ENCODE peak calls at places on chromosome 2, in five cellular contexts. K, V, D, H and Y are unnamed samples.

GRCh38 chr2:12498286-12498685 is 218.4 kb upstream of the TRIB2 start:
- DNase-seq in D (no peak), K (no peak), H (no peak), V (no peak), Y (no peak)

GRCh38 chr2:238240761-238241711 is 1.2 kb upstream of the HES6 start:
- DNase-seq in D (peak; percentile 85), V (peak; percentile 86), H (peak; percentile 45), K (peak; percentile 91), Y (peak; percentile 11)

GRCh38 chr2:84629550-84629949 is 113.3 kb downstream of the DNAH6 start:
- DNase-seq in H (no peak), D (no peak), K (no peak), V (no peak), Y (no peak)

GRCh38 chr2:56130463-56131070 is 53.2 kb upstream of the CCDC85A start:
- DNase-seq in V (no peak), K (peak; percentile 41), H (peak; percentile 57), D (no peak), Y (no peak)

GRCh38 chr2:222982010-222982908 is 69.7 kb upstream of the KCNE4 start:
- DNase-seq in D (no peak), V (peak; percentile 17), K (peak; percentile 62), H (peak; percentile 92), Y (peak; percentile 54)

GRCh38 chr2:136143603-136144451 is 25.9 kb upstream of the CXCR4 start:
- DNase-seq in V (no peak), K (no peak), D (no peak), H (no peak), Y (peak; percentile 74)

GRCh38 chr2:72803151-72803550 is 22.7 kb downstream of the EXOC6B start:
- DNase-seq in K (no peak), H (no peak), D (no peak), V (no peak), Y (no peak)

GRCh38 chr2:170214309-170214902 is 36.5 kb downstream of the MYO3B start:
- DNase-seq in V (no peak), D (peak; percentile 47), K (peak; percentile 73), H (peak; percentile 33), Y (no peak)

GRCh38 chr2:75310915-75311314 is 111.6 kb upstream of the TACR1 start:
- DNase-seq in H (peak; percentile 66), V (no peak), D (no peak), K (no peak), Y (no peak)

GRCh38 chr2:2127474-2127873 is 203.6 kb downstream of the MYT1L start:
- DNase-seq in H (no peak), D (no peak), V (no peak), K (no peak), Y (no peak)

GRCh38 chr2:187187521-187187920 is 260.5 kb downstream of the CALCRL start:
- DNase-seq in D (no peak), K (no peak), V (no peak), H (no peak), Y (no peak)

GRCh38 chr2:137118140-137118539 is 352.8 kb downstream of the THSD7B start:
- DNase-seq in H (no peak), K (no peak), D (no peak), V (no peak), Y (no peak)

GRCh38 chr2:241865957-241866858 is 3.3 kb upstream of the RTP5 start:
- DNase-seq in V (peak; percentile 58), D (peak; percentile 75), H (peak; percentile 21), K (peak; percentile 63), Y (no peak)

GRCh38 chr2:212249451-212249850 is 289.2 kb downstream of the ERBB4 start:
- DNase-seq in K (no peak), D (no peak), V (no peak), H (peak; percentile 47), Y (no peak)

GRCh38 chr2:113847144-113847543 is 42.7 kb upstream of the ACTR3 start:
- DNase-seq in V (no peak), D (no peak), H (no peak), K (no peak), Y (no peak)

DNA sequence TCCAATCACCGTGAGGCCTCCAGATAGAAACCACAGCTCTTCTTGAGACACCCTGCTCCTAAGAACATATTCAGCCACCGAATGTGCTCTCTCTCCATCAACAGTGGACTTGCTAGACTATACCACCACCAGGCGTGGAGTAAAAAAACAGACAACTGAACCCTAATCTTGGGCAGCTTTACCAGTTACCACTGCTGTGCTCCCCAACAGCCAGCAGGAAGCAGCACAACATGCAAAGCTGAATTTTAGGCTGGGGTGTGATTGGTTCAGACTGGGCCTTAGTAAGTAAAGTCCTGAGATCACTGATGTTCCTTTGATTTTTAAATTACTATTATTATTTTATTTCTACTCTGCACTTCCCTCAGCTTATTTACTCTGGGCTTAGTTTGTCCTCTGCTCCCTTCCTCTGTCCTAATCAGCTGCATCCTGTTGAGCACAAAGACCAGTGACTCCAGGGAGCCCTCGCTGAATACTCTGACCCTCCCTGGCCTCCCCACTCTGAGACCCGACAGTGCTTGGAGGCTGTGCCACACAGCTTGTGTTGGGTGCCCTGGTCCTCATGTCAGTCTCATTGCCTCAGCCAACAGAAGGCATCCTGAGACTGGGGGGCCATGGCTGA is 21.9 kb downstream of the MRPL35 start:
- DNase-seq in K (peak; percentile 67), V (peak; percentile 50), H (peak; percentile 26), D (no peak), Y (no peak)
- H2AFZ ChIP-seq in K (no peak overlapping the region), V (peak overlapping the region; percentile 2), H (no peak overlapping the region), D (peak overlapping the region; percentile 49), Y (no peak overlapping the region)

GRCh38 chr2:26764078-26764887 is at the start of gene SLC35F6:
- DNase-seq in V (peak; percentile 71), D (peak; percentile 86), H (peak; percentile 84), K (peak; percentile 78), Y (peak; percentile 80)
- H2BK12ac ChIP-seq in V (no peak within 1 kb of the TSS), D (peak within 1 kb of the TSS; percentile 31), H (peak within 1 kb of the TSS; percentile 70), K (no peak within 1 kb of the TSS), Y (no peak within 1 kb of the TSS)

GRCh38 chr2:190904644-190905043 is 24.0 kb downstream of the GLS start:
- DNase-seq in K (no peak), H (no peak), D (no peak), V (no peak), Y (peak; percentile 88)

GRCh38 chr2:190909680-190910079 is 29.1 kb downstream of the GLS start:
- DNase-seq in H (no peak), K (no peak), D (no peak), V (no peak), Y (no peak)

GRCh38 chr2:190903693-190904450 is 23.3 kb downstream of the GLS start:
- DNase-seq in V (no peak), H (no peak), D (no peak), K (no peak), Y (no peak)
- H3K14ac ChIP-seq in V (no peak overlapping the region), H (no peak overlapping the region), D (no peak overlapping the region), K (no peak overlapping the region), Y (no peak overlapping the region)

GRCh38 chr2:108613261-108614042 is 79.2 kb downstream of the LIMS1 start:
- DNase-seq in D (no peak), H (peak; percentile 53), K (no peak), V (no peak), Y (no peak)
- H2AFZ ChIP-seq in D (no peak overlapping the region), H (no peak overlapping the region), K (no peak overlapping the region), V (no peak overlapping the region), Y (no peak overlapping the region)

GRCh38 chr2:148044322-148044721 is 23.4 kb downstream of the MBD5 start:
- DNase-seq in V (no peak), D (no peak), H (no peak), K (no peak), Y (no peak)

GRCh38 chr2:148042219-148042618 is 21.3 kb downstream of the MBD5 start:
- DNase-seq in K (no peak), H (no peak), V (no peak), D (no peak), Y (no peak)

GRCh38 chr2:148039783-148040182 is 18.9 kb downstream of the MBD5 start:
- DNase-seq in D (no peak), V (no peak), K (no peak), H (no peak), Y (no peak)
- H2BK12ac ChIP-seq in D (no peak overlapping the region), V (no peak overlapping the region), K (no peak overlapping the region), H (no peak overlapping the region), Y (no peak overlapping the region)

GRCh38 chr2:216210711-216211131 is 101.6 kb downstream of the XRCC5 start:
- DNase-seq in H (peak; percentile 61), V (no peak), K (no peak), D (no peak), Y (peak; percentile 66)
- H3K14ac ChIP-seq in H (no peak overlapping the region), V (no peak overlapping the region), K (no peak overlapping the region), D (no peak overlapping the region), Y (no peak overlapping the region)

GRCh38 chr2:119069781-119070180 is 88.8 kb downstream of the C1QL2 start:
- DNase-seq in V (no peak), H (no peak), K (no peak), D (no peak), Y (no peak)

GRCh38 chr2:119068154-119068725 is 90.3 kb downstream of the C1QL2 start:
- DNase-seq in H (no peak), V (no peak), D (no peak), K (no peak), Y (no peak)

GRCh38 chr2:119071476-119071875 is 87.1 kb downstream of the C1QL2 start:
- DNase-seq in V (no peak), D (no peak), H (no peak), K (no peak), Y (no peak)

DNA sequence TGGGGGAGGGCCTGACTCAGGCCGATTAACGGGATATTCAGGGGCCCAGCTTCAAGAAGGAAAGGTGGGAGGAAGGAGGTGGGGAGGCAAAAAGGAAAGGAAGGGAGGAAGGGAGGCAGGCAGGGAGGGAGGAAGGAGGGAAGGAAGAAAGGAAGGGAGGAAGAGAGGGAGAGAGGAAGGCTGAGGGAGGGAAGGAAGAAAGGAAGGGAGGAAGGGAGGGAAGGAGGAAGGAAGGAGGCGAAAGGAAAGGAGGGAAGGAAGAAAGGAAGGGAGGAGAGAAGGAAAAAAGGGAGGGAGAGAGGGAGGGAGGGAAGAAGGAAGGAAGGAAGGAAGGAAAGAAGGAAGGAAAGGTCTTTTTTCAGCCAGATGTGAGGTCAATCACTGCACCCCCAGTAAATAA is 85.3 kb downstream of the C1QL2 start:
- DNase-seq in K (no peak), V (no peak), D (no peak), H (no peak), Y (no peak)
- H2AFZ ChIP-seq in K (no peak overlapping the region), V (no peak overlapping the region), D (no peak overlapping the region), H (no peak overlapping the region), Y (no peak overlapping the region)